ENCODE peak calls at places on chromosomes 13 and 19, in eight cellular contexts. One of them, this sample, is unnamed.

GRCh38 chr19:16259385-16260159 is 61.9 kb downstream of the AP1M1 start:
- DNase-seq in AG09309: no peak
- DNase-seq in MG63: no peak
- DNase-seq in NCI-H345: no peak
- DNase-seq in suprapubic skin: no peak
- DNase-seq in iris pigment epithelial cell: no peak
- DNase-seq in hepatocyte: no peak
- DNase-seq in heart left ventricle: no peak
- DNase-seq in this sample: no peak

GRCh38 chr13:62643007-62643483 is 1227.4 kb upstream of the PCDH20 start:
- DNase-seq in hepatocyte: peak
- DNase-seq in MG63: peak
- DNase-seq in suprapubic skin: no peak
- DNase-seq in NCI-H345: no peak
- DNase-seq in AG09309: no peak
- DNase-seq in heart left ventricle: no peak
- DNase-seq in iris pigment epithelial cell: peak
- DNase-seq in this sample: peak

GRCh38 chr19:18657590-18658365 is 20.9 kb downstream of the KLHL26 start:
- DNase-seq in suprapubic skin: no peak
- DNase-seq in heart left ventricle: peak
- DNase-seq in MG63: no peak
- DNase-seq in NCI-H345: peak
- DNase-seq in AG09309: peak
- DNase-seq in hepatocyte: peak
- DNase-seq in iris pigment epithelial cell: peak
- DNase-seq in this sample: peak

GRCh38 chr13:82224806-82225205 is 1657.5 kb downstream of the SLITRK1 start:
- DNase-seq in hepatocyte: no peak
- DNase-seq in NCI-H345: no peak
- DNase-seq in MG63: no peak
- DNase-seq in iris pigment epithelial cell: no peak
- DNase-seq in AG09309: no peak
- DNase-seq in suprapubic skin: no peak
- DNase-seq in heart left ventricle: no peak
- DNase-seq in this sample: peak

GRCh38 chr19:35657904-35658700 is 8.2 kb upstream of the UPK1A start:
- DNase-seq in suprapubic skin: no peak
- DNase-seq in AG09309: no peak
- DNase-seq in NCI-H345: no peak
- DNase-seq in MG63: peak
- DNase-seq in hepatocyte: no peak
- DNase-seq in iris pigment epithelial cell: peak
- DNase-seq in heart left ventricle: no peak
- DNase-seq in this sample: no peak

GRCh38 chr13:97522243-97522642 is 88.3 kb downstream of the RAP2A start:
- DNase-seq in hepatocyte: no peak
- DNase-seq in iris pigment epithelial cell: no peak
- DNase-seq in suprapubic skin: no peak
- DNase-seq in AG09309: no peak
- DNase-seq in NCI-H345: no peak
- DNase-seq in heart left ventricle: no peak
- DNase-seq in MG63: no peak
- DNase-seq in this sample: no peak

GRCh38 chr13:56735537-56735942 is 405.2 kb upstream of the PRR20A start:
- DNase-seq in MG63: no peak
- DNase-seq in suprapubic skin: no peak
- DNase-seq in heart left ventricle: no peak
- DNase-seq in iris pigment epithelial cell: no peak
- DNase-seq in NCI-H345: no peak
- DNase-seq in AG09309: no peak
- DNase-seq in hepatocyte: no peak
- DNase-seq in this sample: no peak

GRCh38 chr19:38547446-38547845 is 70.3 kb downstream of the MAP4K1 start:
- DNase-seq in NCI-H345: no peak
- DNase-seq in AG09309: no peak
- DNase-seq in MG63: no peak
- DNase-seq in heart left ventricle: no peak
- DNase-seq in suprapubic skin: no peak
- DNase-seq in hepatocyte: no peak
- DNase-seq in iris pigment epithelial cell: no peak
- DNase-seq in this sample: no peak

GRCh38 chr19:30245401-30246039 is 126.7 kb upstream of the ZNF536 start:
- DNase-seq in AG09309: no peak
- DNase-seq in NCI-H345: no peak
- DNase-seq in MG63: no peak
- DNase-seq in hepatocyte: no peak
- DNase-seq in heart left ventricle: no peak
- DNase-seq in suprapubic skin: no peak
- DNase-seq in iris pigment epithelial cell: no peak
- DNase-seq in this sample: no peak

GRCh38 chr13:112810608-112811007 is 120.8 kb downstream of the ATP11A start:
- DNase-seq in AG09309: no peak
- DNase-seq in heart left ventricle: no peak
- DNase-seq in NCI-H345: no peak
- DNase-seq in hepatocyte: no peak
- DNase-seq in MG63: no peak
- DNase-seq in iris pigment epithelial cell: no peak
- DNase-seq in suprapubic skin: no peak
- DNase-seq in this sample: no peak

GRCh38 chr13:30325668-30326067 is 18.3 kb upstream of the KATNAL1 start:
- DNase-seq in NCI-H345: no peak
- DNase-seq in hepatocyte: no peak
- DNase-seq in MG63: no peak
- DNase-seq in heart left ventricle: no peak
- DNase-seq in iris pigment epithelial cell: no peak
- DNase-seq in suprapubic skin: no peak
- DNase-seq in AG09309: no peak
- DNase-seq in this sample: no peak

GRCh38 chr13:98482476-98483444 is 94.1 kb downstream of the STK24 start:
- DNase-seq in NCI-H345: no peak
- DNase-seq in suprapubic skin: peak
- DNase-seq in heart left ventricle: peak
- DNase-seq in AG09309: no peak
- DNase-seq in hepatocyte: no peak
- DNase-seq in iris pigment epithelial cell: peak
- DNase-seq in MG63: peak
- DNase-seq in this sample: peak

GRCh38 chr13:77860621-77861020 is 58.0 kb downstream of the EDNRB start:
- DNase-seq in suprapubic skin: no peak
- DNase-seq in AG09309: no peak
- DNase-seq in heart left ventricle: no peak
- DNase-seq in NCI-H345: no peak
- DNase-seq in iris pigment epithelial cell: peak
- DNase-seq in MG63: no peak
- DNase-seq in hepatocyte: no peak
- DNase-seq in this sample: peak

GRCh38 chr19:18208098-18208951 is 4.5 kb upstream of the RAB3A start:
- DNase-seq in iris pigment epithelial cell: peak
- DNase-seq in AG09309: peak
- DNase-seq in NCI-H345: no peak
- DNase-seq in suprapubic skin: no peak
- DNase-seq in MG63: peak
- DNase-seq in hepatocyte: no peak
- DNase-seq in heart left ventricle: no peak
- DNase-seq in this sample: peak

GRCh38 chr13:24668955-24669354 is 11.3 kb upstream of the ATP12A start:
- DNase-seq in heart left ventricle: no peak
- DNase-seq in suprapubic skin: peak
- DNase-seq in iris pigment epithelial cell: no peak
- DNase-seq in NCI-H345: no peak
- DNase-seq in hepatocyte: no peak
- DNase-seq in MG63: no peak
- DNase-seq in AG09309: no peak
- DNase-seq in this sample: no peak